ENCODE peak calls at places on chromosome 5, in four cellular contexts. M, W, S and E are unnamed samples. For H3K4me1, the result is how much of the 10 kb centered on the place peaks cover.

GRCh38 chr5:16931334-16932110 is 4.6 kb downstream of the MYO10 start:
- DNase-seq in M (no peak), W (peak), S (no peak), E (no peak)

GRCh38 chr5:96096724-96097123 is 135.1 kb upstream of the ELL2 start:
- DNase-seq in M (no peak), W (no peak), S (no peak), E (no peak)

GRCh38 chr5:54243483-54244080 is 66.8 kb downstream of the ARL15 start:
- DNase-seq in M (peak), W (peak), S (no peak), E (peak)

GRCh38 chr5:149221731-149222342 is 49.8 kb upstream of the AFAP1L1 start:
- DNase-seq in M (no peak), W (peak), S (no peak), E (no peak)

GRCh38 chr5:102450313-102450990 is 48.3 kb downstream of the SLCO6A1 start:
- DNase-seq in M (no peak), W (no peak), S (no peak), E (peak)

GRCh38 chr5:107668933-107669542 is 1.7 kb downstream of the EFNA5 start:
- DNase-seq in M (peak), W (no peak), S (no peak), E (peak)

GRCh38 chr5:158516521-158516920 is 583.2 kb downstream of the EBF1 start:
- DNase-seq in M (no peak), W (no peak), S (no peak), E (no peak)

GRCh38 chr5:10475931-10476687 is 34.4 kb downstream of the ROPN1L start:
- DNase-seq in M (no peak), W (no peak), S (no peak), E (no peak)

GRCh38 chr5:142316051-142316450 is 8.8 kb downstream of the SPRY4 start:
- DNase-seq in M (no peak), W (peak), S (no peak), E (peak)

GRCh38 chr5:115898656-115899055 is 56.9 kb downstream of the AP3S1 start:
- DNase-seq in M (no peak), W (peak), S (no peak), E (no peak)

GRCh38 chr5:10654566-10654965 is 90.7 kb downstream of the ANKRD33B start:
- DNase-seq in M (no peak), W (no peak), S (no peak), E (no peak)

GRCh38 chr5:115179068-115179958 is 9.6 kb upstream of the TRIM36 start:
- DNase-seq in M (no peak), W (peak), S (no peak), E (peak)

GRCh38 chr5:54018438-54018837 is 291.9 kb downstream of the ARL15 start:
- DNase-seq in M (no peak), W (no peak), S (no peak), E (no peak)

GRCh38 chr5:72353046-72353445 is 32.9 kb downstream of the PTCD2 start:
- DNase-seq in M (no peak), W (peak), S (no peak), E (no peak)

GRCh38 chr5:60210810-60211209 is 317.3 kb upstream of the PDE4D start:
- DNase-seq in M (no peak), W (no peak), S (no peak), E (no peak)

GRCh38 chr5:33370135-33370472 is 70.7 kb upstream of the TARS1 start:
- DNase-seq in M (no peak), W (peak), S (no peak), E (no peak)

GRCh38 chr5:135356522-135357318 is 42.3 kb downstream of the MACROH2A1 start:
- DNase-seq in M (peak), W (peak), S (no peak), E (peak)

GRCh38 chr5:58259685-58260152 is 200.2 kb downstream of the PLK2 start:
- DNase-seq in M (no peak), W (peak), S (no peak), E (no peak)

GRCh38 chr5:156681276-156681675 is 168.8 kb upstream of the PPP1R2B start:
- DNase-seq in M (no peak), W (no peak), S (no peak), E (no peak)

DNA sequence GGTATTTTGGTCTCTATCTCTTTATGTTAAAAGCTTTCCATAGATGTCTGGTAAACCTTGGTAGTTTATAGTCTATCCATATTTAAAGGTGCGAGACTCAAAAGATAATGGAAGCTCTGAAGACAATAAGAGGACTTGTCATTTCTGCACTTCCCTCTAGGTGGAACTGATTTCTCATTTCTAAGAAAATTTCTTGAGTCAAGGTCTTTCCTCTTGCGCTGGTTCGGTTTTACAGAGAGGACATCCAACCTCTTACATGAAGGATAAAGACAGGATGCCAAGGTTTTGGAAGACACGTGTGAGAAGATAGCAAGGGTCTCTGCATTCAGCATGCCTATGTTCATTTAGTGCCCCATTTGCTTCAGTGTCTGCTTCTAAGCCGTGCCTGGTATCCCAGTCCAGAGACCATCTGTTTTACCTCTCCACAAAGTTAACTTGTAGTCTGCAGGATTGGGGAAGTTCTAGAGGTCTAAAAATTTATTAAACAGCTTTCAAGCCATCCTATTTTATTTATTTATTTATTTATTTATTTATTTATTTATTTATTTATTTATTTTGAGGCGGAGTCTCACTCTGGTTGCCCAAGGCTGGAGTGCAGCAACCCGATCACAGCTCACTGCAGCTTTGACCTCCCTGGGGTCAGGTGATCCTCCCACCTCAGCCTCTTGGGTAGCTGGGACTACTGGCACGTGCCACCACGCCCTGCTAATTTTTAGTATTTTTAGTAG is 41.6 kb downstream of the KIAA1191 start:
- DNase-seq in M (no peak), W (peak), S (no peak), E (no peak)
- TF ChIP-seq CTCF in M (no peak), W (peak), S (no peak), E (peak)

DNA sequence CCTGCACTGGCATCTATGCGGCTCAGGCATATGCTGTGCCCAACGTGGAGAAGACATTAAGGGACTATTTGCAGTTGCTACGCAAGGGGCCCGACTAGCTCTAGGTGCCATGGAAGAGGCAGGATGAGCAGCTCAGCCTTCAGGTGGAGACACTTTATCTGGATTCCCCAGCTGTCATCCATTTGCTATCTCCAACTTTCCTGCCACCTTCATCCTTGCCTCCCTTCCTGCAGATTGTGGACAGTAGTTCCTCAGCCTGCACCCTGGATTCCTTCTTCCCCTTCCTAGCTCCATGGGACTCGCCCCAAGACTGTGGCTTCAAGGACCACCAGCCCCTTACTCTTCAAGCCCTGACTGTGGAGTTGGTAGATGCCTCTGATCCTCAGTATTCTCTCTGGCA is 2.0 kb downstream of the SLC35A4 start:
- DNase-seq in M (no peak), W (no peak), S (no peak), E (no peak)
- H3K4me1 ChIP-seq in M (half or more), W (under half), S (under half), E (under half)

DNA sequence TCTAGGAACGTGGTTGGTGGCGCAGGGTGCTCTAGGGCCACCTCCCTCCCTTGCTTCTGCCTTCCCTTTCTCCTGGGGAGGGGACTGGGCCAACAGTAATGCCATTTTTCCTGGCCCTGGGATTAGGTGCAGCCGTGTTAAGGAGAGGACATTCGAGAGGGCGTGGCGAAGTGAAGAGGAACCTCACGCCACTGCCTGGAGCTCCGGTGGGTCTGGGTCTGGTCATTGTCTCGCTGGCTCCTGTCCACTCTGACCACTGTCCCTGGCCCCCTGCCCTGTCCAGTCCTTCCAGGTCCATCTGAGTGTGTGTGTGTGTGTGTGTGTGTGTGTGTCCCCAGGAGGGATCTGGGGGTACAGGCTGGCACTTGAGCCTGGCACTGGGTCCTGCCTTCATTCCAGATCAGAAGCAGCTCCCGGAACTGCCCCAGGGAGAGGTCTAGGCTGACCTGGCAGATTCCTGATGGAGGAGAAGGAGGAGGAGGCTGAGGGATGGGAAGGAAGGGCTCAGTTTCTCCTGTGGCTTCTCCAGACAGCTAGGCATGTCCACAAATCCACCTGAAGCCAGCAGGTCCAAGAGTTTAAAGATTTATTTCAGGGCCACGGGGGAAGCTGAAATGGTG is at the start of gene NDST1:
- DNase-seq in M (no peak), W (no peak), S (peak), E (no peak)
- H3K4me3 ChIP-seq in M (no peak), W (no peak), S (peak), E (no peak)

DNA sequence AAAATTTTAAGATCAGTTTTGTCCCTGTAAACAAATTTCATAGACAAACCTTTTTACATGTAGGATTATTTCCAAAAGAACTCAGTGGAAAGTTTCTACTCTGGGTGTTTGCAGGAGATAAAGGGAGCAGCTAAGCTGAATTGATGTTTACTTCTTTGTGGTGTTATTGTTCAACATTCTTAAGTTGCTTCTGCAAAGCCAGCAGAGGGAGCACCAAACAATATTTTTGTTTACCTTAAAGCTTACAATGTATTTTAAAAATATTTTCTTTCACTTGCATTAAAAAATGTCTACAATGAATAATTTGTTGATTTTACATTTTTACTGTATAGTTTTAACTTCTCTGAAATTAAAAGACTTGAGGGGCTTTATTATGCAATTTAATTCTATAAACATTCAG is 135.5 kb downstream of the ATG10 start:
- DNase-seq in M (no peak), W (peak), S (no peak), E (no peak)
- TF ChIP-seq CTCF in M (peak), W (peak), S (no peak), E (peak)